ENCODE peak calls at places on chromosomes 7 and 10, in nine cellular contexts. C is GM12891, D is heart left ventricle, K is stomach, Y is thyroid gland, O is K562, L is Peyer's patch, N is endothelial cell of umbilical vein, B is ovary. V is an unnamed sample.

GRCh38 chr7:157637216-157637954 is 300.6 kb downstream of the DNAJB6 start:
- DNase-seq in C (no peak), D (no peak), K (no peak), Y (no peak), O (no peak), L (no peak), N (no peak), B (no peak), V (no peak)

GRCh38 chr7:90580051-90580450 is 16.1 kb upstream of the CDK14 start:
- DNase-seq in C (no peak), D (no peak), K (no peak), Y (no peak), O (no peak), L (no peak), N (no peak), B (no peak), V (no peak)

GRCh38 chr7:35384761-35385700 is 131.1 kb upstream of the TBX20 start:
- DNase-seq in C (no peak), D (peak), K (no peak), Y (no peak), O (no peak), L (no peak), N (no peak), B (no peak), V (no peak)

GRCh38 chr10:72276013-72276387 is 2.3 kb downstream of the DDIT4 start:
- DNase-seq in C (no peak), D (no peak), K (peak), Y (peak), O (peak), L (no peak), N (no peak), B (peak), V (peak)

GRCh38 chr10:93346712-93347111 is 135.4 kb downstream of the MYOF start:
- DNase-seq in C (no peak), D (no peak), K (no peak), Y (no peak), O (no peak), L (no peak), N (peak), B (no peak), V (no peak)

GRCh38 chr7:159031135-159031701 is 113.4 kb downstream of the VIPR2 start:
- DNase-seq in C (no peak), D (peak), K (peak), Y (no peak), O (no peak), L (peak), N (no peak), B (peak), V (no peak)

GRCh38 chr7:82443044-82443800 is at the start of gene CACNA2D1:
- DNase-seq in C (peak), D (peak), K (peak), Y (peak), O (no peak), L (peak), N (peak), B (peak), V (no peak)

GRCh38 chr7:24826662-24827020 is 69.4 kb upstream of the GSDME start:
- DNase-seq in C (no peak), D (no peak), K (no peak), Y (no peak), O (no peak), L (no peak), N (no peak), B (no peak), V (no peak)

DNA sequence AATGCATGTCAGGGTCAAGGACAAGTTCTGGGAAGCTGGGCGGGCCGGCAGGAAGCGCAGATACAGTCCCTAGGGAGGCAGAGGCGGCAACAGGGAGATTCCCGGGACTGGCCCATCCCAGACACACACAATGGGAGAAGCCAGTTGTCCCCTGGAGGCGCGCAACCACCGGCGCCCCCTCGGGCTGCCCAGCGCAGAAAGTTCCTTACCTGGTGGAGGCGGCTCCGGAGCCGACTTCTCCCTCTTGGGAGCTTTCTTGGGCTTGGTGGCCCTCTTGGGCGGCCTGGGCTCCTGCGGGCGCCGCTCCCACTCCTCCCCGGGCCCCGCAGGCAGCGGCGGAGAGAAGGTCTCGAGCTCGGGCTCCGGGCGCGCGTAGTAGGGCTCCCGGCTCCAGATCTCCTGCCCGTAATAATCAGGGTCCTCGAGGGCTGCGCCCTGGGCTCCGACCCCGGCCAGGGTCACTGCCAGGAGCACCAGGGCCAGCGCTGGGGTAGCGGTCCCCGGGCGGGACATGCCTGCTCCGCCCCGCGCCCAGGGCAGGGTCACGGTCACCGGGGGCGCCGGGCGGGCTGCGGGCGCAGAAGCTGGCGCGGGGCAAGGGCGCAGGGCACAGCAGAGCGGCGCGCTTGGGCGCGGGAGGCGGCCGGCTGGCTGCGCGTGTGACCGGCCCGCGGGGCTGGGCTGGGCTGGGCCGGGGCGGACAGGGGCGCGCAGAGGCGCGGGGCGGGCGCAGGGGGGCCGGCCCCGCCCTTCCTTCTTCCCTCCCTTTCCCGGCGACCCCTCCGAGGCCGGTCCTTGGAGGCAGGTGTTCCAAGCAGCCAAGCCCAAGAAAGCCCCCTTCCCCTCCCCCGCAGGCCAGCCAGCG is at the start of gene CPXM2:
- DNase-seq in C (no peak), D (peak), K (no peak), Y (no peak), O (no peak), L (no peak), N (no peak), B (peak), V (no peak)
- TF ChIP-seq POLR2A in C (no peak), D (no peak), K (no peak), Y (no peak), O (no peak), L (no peak), N (no peak), B (no peak), V (no peak)

GRCh38 chr7:44798649-44799275 is 2.3 kb downstream of the PPIA start:
- DNase-seq in C (no peak), D (no peak), K (no peak), Y (no peak), O (no peak), L (no peak), N (no peak), B (no peak), V (no peak)

GRCh38 chr7:44801890-44802289 is 5.4 kb downstream of the PPIA start:
- DNase-seq in C (no peak), D (no peak), K (no peak), Y (no peak), O (no peak), L (no peak), N (no peak), B (no peak), V (no peak)

GRCh38 chr7:44805950-44806349 is 9.5 kb downstream of the PPIA start:
- DNase-seq in C (no peak), D (no peak), K (no peak), Y (no peak), O (no peak), L (no peak), N (no peak), B (no peak), V (no peak)

GRCh38 chr7:44799939-44800338 is 3.5 kb downstream of the PPIA start:
- DNase-seq in C (no peak), D (no peak), K (no peak), Y (no peak), O (no peak), L (no peak), N (no peak), B (no peak), V (no peak)

GRCh38 chr7:44802418-44803025 is 6.0 kb downstream of the PPIA start:
- DNase-seq in C (no peak), D (no peak), K (no peak), Y (no peak), O (no peak), L (no peak), N (no peak), B (no peak), V (no peak)
- TF ChIP-seq POLR2A in C (peak), D (no peak), K (no peak), Y (no peak), O (peak), L (no peak), N (peak), B (no peak), V (peak)

GRCh38 chr7:2353650-2354172 is 916 bp upstream of the EIF3B start:
- DNase-seq in C (peak), D (peak), K (peak), Y (peak), O (peak), L (peak), N (peak), B (peak), V (peak)
- TF ChIP-seq POLR2A in C (peak), D (peak), K (no peak), Y (no peak), O (peak), L (no peak), N (peak), B (no peak), V (peak)

DNA sequence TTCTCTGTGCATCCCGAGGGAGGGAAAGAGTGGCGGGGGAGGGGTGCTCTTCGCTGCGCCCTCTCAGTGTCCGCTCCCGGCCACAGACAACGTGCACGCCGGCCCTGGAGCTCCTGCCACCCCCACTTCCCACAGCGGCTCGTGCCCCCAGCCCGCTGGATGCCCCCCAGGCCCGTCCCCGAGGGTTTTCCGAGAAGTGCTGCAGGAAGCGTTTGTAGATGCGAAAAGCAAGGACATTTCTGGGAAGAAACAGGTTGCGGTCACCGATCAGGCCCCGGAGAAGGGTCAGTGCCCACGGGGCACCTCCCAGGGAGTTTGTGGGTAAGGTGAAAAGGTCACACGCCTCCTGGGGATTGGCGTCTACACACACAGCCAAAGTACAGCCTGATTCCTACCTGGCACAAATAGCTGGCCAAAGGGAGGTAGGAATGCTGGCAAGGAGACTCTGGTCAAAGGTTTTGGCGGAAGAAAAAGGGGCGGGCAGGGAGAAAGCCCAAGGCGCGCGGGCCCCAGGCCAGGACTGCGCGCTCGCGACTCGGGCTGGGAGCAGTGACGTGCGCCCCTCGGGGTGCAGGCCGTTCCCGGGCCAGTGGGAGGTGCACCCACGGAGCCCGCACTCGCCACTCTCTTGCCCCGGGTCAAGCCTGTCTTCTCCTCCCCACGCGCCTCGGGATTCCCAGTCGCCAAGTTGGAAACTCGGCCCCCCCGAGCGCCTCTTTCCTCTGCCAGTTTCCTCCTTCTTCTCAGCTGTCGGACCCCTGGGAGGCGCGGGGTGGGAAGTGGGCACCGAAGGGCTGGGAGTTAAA is 1.5 kb upstream of the NRP1 start:
- DNase-seq in C (no peak), D (peak), K (peak), Y (peak), O (no peak), L (peak), N (peak), B (peak), V (no peak)
- TF ChIP-seq POLR2A in C (no peak), D (peak), K (no peak), Y (no peak), O (no peak), L (peak), N (no peak), B (peak), V (no peak)

GRCh38 chr10:60942604-60943269 is 1.2 kb downstream of the RHOBTB1 start:
- DNase-seq in C (no peak), D (peak), K (peak), Y (peak), O (peak), L (peak), N (peak), B (peak), V (peak)

GRCh38 chr10:60944910-60945297 is 919 bp upstream of the RHOBTB1 start:
- DNase-seq in C (no peak), D (no peak), K (no peak), Y (no peak), O (no peak), L (no peak), N (no peak), B (no peak), V (no peak)

GRCh38 chr10:60944159-60944909 is at the start of gene RHOBTB1:
- DNase-seq in C (peak), D (peak), K (peak), Y (peak), O (peak), L (peak), N (peak), B (peak), V (peak)

GRCh38 chr10:60942134-60942533 is 1.9 kb downstream of the RHOBTB1 start:
- DNase-seq in C (no peak), D (no peak), K (no peak), Y (no peak), O (no peak), L (no peak), N (no peak), B (no peak), V (no peak)

DNA sequence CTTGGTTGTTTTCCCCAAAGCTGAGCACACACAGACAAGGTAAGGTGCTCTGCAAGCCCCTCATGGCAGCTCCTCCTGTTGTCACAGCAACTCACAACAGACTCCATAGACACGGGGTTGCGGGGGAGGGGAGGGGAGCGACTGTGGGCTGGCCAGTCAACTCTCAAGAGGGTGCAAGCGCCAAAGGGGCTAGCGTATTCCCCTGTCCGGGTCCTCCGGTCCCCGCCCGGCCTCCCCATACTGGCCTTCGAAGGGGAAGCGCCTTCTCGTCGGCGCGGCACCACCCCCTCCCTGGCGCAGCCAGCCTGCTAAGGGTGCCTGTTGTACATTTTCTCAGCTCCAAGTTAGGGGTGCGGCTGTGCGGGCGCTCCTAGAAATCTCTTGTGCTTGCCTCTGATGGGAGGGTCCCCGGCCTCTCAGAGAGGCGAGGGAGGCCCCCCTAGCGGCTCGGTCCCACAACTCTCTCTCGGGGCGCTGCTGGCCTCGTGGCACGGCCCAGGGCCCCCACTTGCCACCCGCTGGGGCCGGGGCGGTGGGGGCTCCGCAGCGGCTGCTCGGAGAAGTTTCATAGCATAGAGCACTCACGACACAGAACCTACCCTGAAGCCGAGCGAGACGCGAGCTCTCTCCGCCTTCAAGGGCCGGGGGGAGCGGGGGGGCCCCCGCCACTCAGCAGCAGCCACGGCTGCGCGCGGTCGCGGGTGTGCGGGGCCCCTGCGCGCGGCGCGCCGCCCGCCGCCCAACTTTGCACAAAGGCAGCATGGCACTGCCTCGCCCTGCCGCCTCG is 420 bp downstream of the RHOBTB1 start:
- DNase-seq in C (peak), D (peak), K (peak), Y (peak), O (peak), L (peak), N (peak), B (peak), V (peak)
- TF ChIP-seq POLR2A in C (no peak), D (no peak), K (no peak), Y (no peak), O (no peak), L (no peak), N (peak), B (peak), V (no peak)

GRCh38 chr7:2309889-2310331 is 4.3 kb downstream of the SNX8 start:
- DNase-seq in C (no peak), D (no peak), K (no peak), Y (no peak), O (no peak), L (no peak), N (no peak), B (no peak), V (no peak)

GRCh38 chr7:2314209-2314955 is at the start of gene SNX8:
- DNase-seq in C (peak), D (peak), K (peak), Y (peak), O (peak), L (peak), N (peak), B (peak), V (peak)

GRCh38 chr7:2315787-2316186 is 1.5 kb upstream of the SNX8 start:
- DNase-seq in C (no peak), D (no peak), K (no peak), Y (no peak), O (no peak), L (no peak), N (no peak), B (no peak), V (no peak)

GRCh38 chr7:2313450-2314208 is 612 bp downstream of the SNX8 start:
- DNase-seq in C (no peak), D (no peak), K (peak), Y (peak), O (no peak), L (peak), N (no peak), B (no peak), V (peak)

DNA sequence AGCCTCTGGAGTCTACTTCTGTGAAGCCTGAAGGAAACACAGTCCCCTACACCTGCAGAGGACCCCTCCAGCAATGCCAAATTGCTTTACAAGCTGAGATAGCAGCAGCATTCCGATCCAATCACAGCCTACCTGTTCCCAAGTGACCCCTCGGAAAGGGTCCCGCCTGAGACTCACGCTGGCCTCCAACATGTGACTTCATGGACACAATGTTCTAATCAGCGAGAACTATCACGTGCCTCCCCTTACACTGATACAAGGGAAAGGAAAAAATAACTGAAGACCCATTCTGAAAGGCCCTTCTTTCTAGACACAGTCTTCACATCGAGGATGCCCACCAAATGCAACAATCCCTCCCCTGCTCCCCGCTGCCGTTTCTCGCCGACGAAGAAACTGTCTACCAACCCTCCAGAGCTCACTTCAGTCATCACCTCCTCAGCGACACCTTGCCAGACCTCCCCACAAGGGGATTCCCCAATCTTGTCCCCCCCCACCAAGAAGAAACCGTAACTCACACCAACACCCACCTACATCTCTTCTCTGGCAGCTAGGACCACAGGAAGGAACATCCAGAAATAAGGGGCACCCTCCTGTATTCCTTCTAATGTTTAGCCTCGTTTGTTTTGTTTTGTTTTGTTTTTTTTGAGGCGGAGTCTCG is 1.8 kb downstream of the SNX8 start:
- DNase-seq in C (no peak), D (no peak), K (no peak), Y (no peak), O (no peak), L (no peak), N (no peak), B (no peak), V (no peak)
- TF ChIP-seq POLR2A in C (peak), D (no peak), K (no peak), Y (no peak), O (no peak), L (no peak), N (no peak), B (no peak), V (no peak)

DNA sequence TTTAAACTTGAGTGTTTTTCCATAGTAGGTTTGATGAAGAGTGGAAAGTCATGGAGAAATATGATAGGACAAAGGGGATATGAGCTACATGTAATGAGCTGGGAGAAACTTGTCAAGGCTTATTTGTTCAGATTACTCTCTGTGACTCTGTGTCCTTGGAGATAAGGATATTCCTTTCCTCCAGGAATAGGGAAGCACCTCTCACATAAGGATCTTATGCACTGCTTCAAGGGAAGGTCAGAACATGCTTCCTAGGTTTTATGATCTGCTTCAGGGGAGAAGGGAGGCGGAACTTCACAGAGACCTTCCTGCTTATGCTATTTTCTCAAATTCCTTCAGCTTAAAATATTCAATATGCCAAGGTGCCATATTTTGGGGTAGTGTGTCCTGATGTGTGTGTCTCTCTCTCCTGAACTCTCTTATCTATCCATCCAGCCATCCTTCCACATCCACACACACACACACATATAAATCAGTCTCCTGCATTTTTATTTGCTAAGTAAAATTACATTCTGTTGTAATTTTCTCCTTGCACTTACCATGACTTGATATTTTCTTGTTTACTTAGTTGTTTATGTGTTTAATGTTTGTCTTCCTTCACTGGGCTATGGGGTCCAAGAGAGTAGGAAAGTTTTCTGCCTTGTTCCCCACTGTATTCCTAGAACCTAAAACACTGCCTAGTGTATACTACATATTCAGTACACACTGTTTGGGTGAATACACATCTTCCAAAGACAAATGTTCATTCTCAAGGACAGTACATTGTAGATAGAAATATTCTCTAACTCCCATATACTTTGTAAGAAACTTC is 26.4 kb downstream of the ARL4A start:
- DNase-seq in C (no peak), D (no peak), K (no peak), Y (no peak), O (no peak), L (no peak), N (peak), B (no peak), V (no peak)
- TF ChIP-seq POLR2A in C (no peak), D (no peak), K (no peak), Y (no peak), O (no peak), L (no peak), N (no peak), B (no peak), V (no peak)

GRCh38 chr7:73613954-73614735 is 10.2 kb downstream of the MLXIPL start:
- DNase-seq in C (no peak), D (no peak), K (no peak), Y (no peak), O (no peak), L (peak), N (no peak), B (no peak), V (no peak)
- TF ChIP-seq POLR2A in C (no peak), D (no peak), K (no peak), Y (no peak), O (no peak), L (no peak), N (no peak), B (no peak), V (no peak)